ENCODE peak calls at places on chromosomes 5 and 9, in eight cellular contexts. S is progenitor cell of endocrine pancreas, X is heart right ventricle, D is BE2C, N is PC-3, Q is kidney epithelial cell, B is left ventricle myocardium inferior, C is PC-9. P is an unnamed sample.

GRCh38 chr5:159030357-159030756 is 69.4 kb downstream of the EBF1 start:
- DNase-seq in X (no peak), N (no peak), S (no peak), C (no peak), Q (no peak), B (no peak), D (no peak), P (no peak)

GRCh38 chr5:167802755-167803431 is 488.6 kb upstream of the WWC1 start:
- DNase-seq in S (no peak), X (no peak), D (no peak), B (no peak), C (peak), N (no peak), Q (peak), P (peak)

GRCh38 chr9:127921592-127922120 is 4.8 kb upstream of the ST6GALNAC4 start:
- DNase-seq in B (peak), X (peak), S (peak), D (peak), N (peak), Q (no peak), C (peak), P (no peak)

GRCh38 chr9:105399117-105399516 is 48.7 kb upstream of the FSD1L start:
- DNase-seq in N (no peak), C (no peak), Q (no peak), D (no peak), X (no peak), B (no peak), S (no peak), P (no peak)

GRCh38 chr5:149358294-149358651 is 427 bp downstream of the PCYOX1L start:
- DNase-seq in S (no peak), C (peak), D (peak), Q (no peak), X (peak), B (peak), N (peak), P (no peak)

GRCh38 chr5:80706835-80707447 is 52.2 kb upstream of the DHFR start:
- DNase-seq in D (no peak), Q (no peak), X (no peak), C (no peak), N (no peak), B (no peak), S (no peak), P (no peak)

GRCh38 chr9:115633099-115633498 is 515.1 kb upstream of the TNC start:
- DNase-seq in S (no peak), D (no peak), N (no peak), Q (no peak), X (no peak), C (no peak), B (no peak), P (no peak)

GRCh38 chr5:171703116-171703515 is 82.5 kb upstream of the SMIM23 start:
- DNase-seq in B (no peak), X (no peak), N (no peak), S (no peak), D (no peak), Q (no peak), C (no peak), P (no peak)

GRCh38 chr5:99169309-99169708 is 240.5 kb upstream of the CHD1 start:
- DNase-seq in S (no peak), X (no peak), N (peak), C (no peak), Q (peak), B (no peak), D (no peak), P (no peak)

GRCh38 chr9:120980951-120981350 is 54.4 kb upstream of the TRAF1 start:
- DNase-seq in Q (no peak), N (peak), D (no peak), C (no peak), X (no peak), S (no peak), B (no peak), P (no peak)

GRCh38 chr5:126446498-126447224 is 23.5 kb downstream of the GRAMD2B start:
- DNase-seq in B (no peak), D (no peak), S (no peak), C (peak), X (no peak), N (peak), Q (peak), P (no peak)

GRCh38 chr5:133735346-133735745 is 123.0 kb upstream of the FSTL4 start:
- DNase-seq in X (no peak), C (peak), S (no peak), N (peak), Q (peak), D (no peak), B (no peak), P (peak)

GRCh38 chr5:134992148-134992547 is 24.4 kb downstream of the CATSPER3 start:
- DNase-seq in D (no peak), C (no peak), S (no peak), N (no peak), X (no peak), B (no peak), Q (no peak), P (no peak)

DNA sequence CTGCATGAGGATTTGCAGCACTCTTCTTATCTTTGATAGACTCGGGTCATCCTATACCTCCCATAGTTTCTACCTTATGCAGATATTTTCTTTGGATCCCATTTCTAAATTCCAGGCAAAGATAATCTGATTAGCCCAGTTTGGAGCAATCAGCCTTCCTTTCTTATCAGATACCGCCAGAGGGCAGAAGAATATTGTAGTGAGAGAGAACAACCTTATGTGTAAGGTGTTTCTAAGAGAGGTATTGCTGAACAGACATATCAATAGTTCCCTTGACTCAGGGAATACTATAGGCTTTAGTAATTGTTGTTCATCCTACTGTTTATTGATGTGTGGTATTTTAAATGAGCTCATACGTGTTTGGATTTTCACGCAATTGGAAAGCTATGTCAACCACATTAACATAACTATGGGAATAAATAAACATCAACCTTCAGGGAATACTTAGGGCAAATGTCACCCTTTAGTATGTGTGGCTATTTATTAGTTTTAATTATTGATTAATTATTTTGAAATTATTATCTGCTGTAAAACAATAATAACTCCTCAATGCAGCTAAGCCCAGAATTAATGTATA is 1435.2 kb upstream of the CDH9 start:
- DNase-seq in N (peak), Q (peak), X (no peak), S (no peak), D (no peak), C (no peak), B (no peak), P (no peak)
- TF ChIP-seq CTCF in N (peak), Q (peak), X (no peak), S (peak), D (peak), C (peak), B (no peak), P (peak)

GRCh38 chr5:139658501-139658927 is 10.4 kb downstream of the CXXC5 start:
- DNase-seq in B (no peak), C (no peak), N (no peak), X (no peak), D (no peak), Q (no peak), S (no peak), P (no peak)
- TF ChIP-seq CTCF in B (peak), C (no peak), N (no peak), X (no peak), D (no peak), Q (peak), S (no peak), P (no peak)

DNA sequence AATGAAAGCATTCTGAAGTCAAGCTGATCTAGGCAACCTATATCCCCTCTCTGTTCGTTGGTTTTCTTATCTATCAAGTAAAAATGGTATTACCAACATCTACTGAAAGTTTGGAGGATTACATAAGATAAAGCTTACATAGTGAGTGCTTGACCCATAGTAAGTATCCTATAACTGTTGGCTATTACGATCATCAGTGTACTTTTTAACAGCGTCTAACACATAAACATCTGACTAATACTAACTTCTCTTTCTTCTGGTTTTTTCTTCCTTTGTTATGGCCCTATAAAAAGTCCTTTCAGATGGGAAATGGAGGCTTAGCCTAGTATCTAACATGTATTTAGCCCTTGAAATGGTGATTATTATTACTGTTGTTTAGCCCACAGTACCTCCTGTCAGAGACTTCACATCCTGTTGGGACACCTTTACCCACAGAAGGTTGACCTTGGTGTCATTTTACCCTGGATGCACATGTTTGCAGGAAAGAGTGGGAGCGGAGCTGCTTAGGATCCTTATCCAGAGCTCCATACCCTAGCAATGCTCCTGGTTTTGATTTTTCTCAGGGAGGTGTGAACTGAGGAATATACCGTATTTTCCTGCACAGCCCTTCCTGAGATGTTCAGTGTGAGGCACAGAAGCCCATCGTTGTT is 6.0 kb downstream of the INSYN2B start:
- DNase-seq in X (no peak), D (no peak), Q (no peak), C (no peak), N (no peak), B (no peak), S (no peak), P (no peak)
- TF ChIP-seq CTCF in X (no peak), D (no peak), Q (no peak), C (no peak), N (no peak), B (no peak), S (no peak), P (no peak)

GRCh38 chr5:180093651-180094382 is 22.3 kb upstream of the RNF130 start:
- DNase-seq in S (no peak), X (no peak), B (no peak), N (no peak), C (no peak), D (no peak), Q (no peak), P (no peak)
- TF ChIP-seq CTCF in S (no peak), X (no peak), B (no peak), N (no peak), C (no peak), D (no peak), Q (no peak), P (no peak)

GRCh38 chr5:34452170-34452828 is 203.8 kb upstream of the RAI14 start:
- DNase-seq in B (no peak), N (peak), Q (no peak), C (peak), D (no peak), S (no peak), X (no peak), P (no peak)
- TF ChIP-seq CTCF in B (no peak), N (peak), Q (peak), C (peak), D (peak), S (peak), X (no peak), P (peak)